ENCODE peak calls at places on chromosomes 12 and 14, in five cellular contexts. N is neural progenitor cell, I is uterus, K is foreskin fibroblast, O is GM20000. C is an unnamed sample.

GRCh38 chr12:34595749-34596733 is 573.7 kb downstream of the ALG10 start:
- DNase-seq in I (peak; percentile 2), N (no peak), O (no peak), K (no peak), C (no peak)

GRCh38 chr12:88375960-88376305 is 204.3 kb downstream of the KITLG start:
- DNase-seq in I (no peak), K (no peak), O (no peak), N (no peak), C (no peak)

GRCh38 chr14:42307239-42307825 is 700.7 kb downstream of the LRFN5 start:
- DNase-seq in N (no peak), K (no peak), O (no peak), I (no peak), C (no peak)

GRCh38 chr14:95935228-95935822 is 58.7 kb downstream of the TUNAR start:
- DNase-seq in O (no peak), N (peak; percentile 79), I (no peak), K (peak; percentile 9), C (no peak)

GRCh38 chr12:93886533-93887511 is 209.6 kb downstream of the CRADD start:
- DNase-seq in K (peak; percentile 85), N (no peak), I (no peak), O (no peak), C (peak; percentile 66)

GRCh38 chr12:88472775-88473174 is 107.5 kb downstream of the KITLG start:
- DNase-seq in K (peak; percentile 32), N (no peak), O (no peak), I (no peak), C (no peak)

GRCh38 chr14:105064721-105065143 is 498 bp downstream of the GPR132 start:
- DNase-seq in N (peak; percentile 52), K (no peak), O (no peak), I (no peak), C (no peak)

GRCh38 chr14:50856660-50857059 is 15.2 kb upstream of the ABHD12B start:
- DNase-seq in K (no peak), N (no peak), I (no peak), O (no peak), C (no peak)

GRCh38 chr12:131919366-131920156 is 9.5 kb upstream of the PUS1 start:
- DNase-seq in O (no peak), N (no peak), K (no peak), I (no peak), C (no peak)

GRCh38 chr12:18552829-18553228 is 185.0 kb downstream of the PLCZ1 start:
- DNase-seq in N (peak; percentile 10), O (no peak), K (no peak), I (no peak), C (no peak)
- TF ChIP-seq CTCF in N (peak; percentile 41), O (no peak), K (no peak), I (no peak), C (no peak)

GRCh38 chr14:49484180-49484579 is 102.0 kb downstream of the RPS29 start:
- DNase-seq in K (no peak), I (no peak), O (no peak), N (no peak), C (no peak)

GRCh38 chr14:49481099-49481498 is 105.1 kb downstream of the RPS29 start:
- DNase-seq in O (no peak), I (no peak), K (no peak), N (no peak), C (no peak)

GRCh38 chr14:49485290-49485689 is 100.9 kb downstream of the RPS29 start:
- DNase-seq in O (no peak), N (no peak), K (no peak), I (no peak), C (no peak)

GRCh38 chr14:49480053-49480452 is 106.1 kb downstream of the RPS29 start:
- DNase-seq in O (no peak), N (no peak), K (no peak), I (no peak), C (no peak)

GRCh38 chr14:49483266-49483665 is 102.9 kb downstream of the RPS29 start:
- DNase-seq in N (no peak), K (no peak), O (no peak), I (no peak), C (no peak)
- TF ChIP-seq CTCF in N (no peak), K (no peak), O (no peak), I (no peak), C (no peak)

GRCh38 chr14:71739273-71739990 is 192.8 kb upstream of the RGS6 start:
- DNase-seq in N (no peak), I (no peak), K (no peak), O (no peak), C (no peak)
- TF ChIP-seq CTCF in N (no peak), I (no peak), K (no peak), O (no peak), C (no peak)

GRCh38 chr14:60266021-60266937 is 17.3 kb downstream of the PPM1A start:
- DNase-seq in I (no peak), N (peak; percentile 18), O (no peak), K (peak; percentile 5), C (no peak)
- TF ChIP-seq CTCF in I (no peak), N (peak; percentile 57), O (no peak), K (peak; percentile 50), C (peak; percentile 30)

GRCh38 chr12:100823988-100824387 is 29.4 kb downstream of the ANO4 start:
- DNase-seq in I (no peak), O (no peak), K (peak; percentile 61), N (no peak), C (no peak)

GRCh38 chr12:100824476-100824875 is 29.9 kb downstream of the ANO4 start:
- DNase-seq in K (no peak), I (no peak), O (no peak), N (no peak), C (no peak)

DNA sequence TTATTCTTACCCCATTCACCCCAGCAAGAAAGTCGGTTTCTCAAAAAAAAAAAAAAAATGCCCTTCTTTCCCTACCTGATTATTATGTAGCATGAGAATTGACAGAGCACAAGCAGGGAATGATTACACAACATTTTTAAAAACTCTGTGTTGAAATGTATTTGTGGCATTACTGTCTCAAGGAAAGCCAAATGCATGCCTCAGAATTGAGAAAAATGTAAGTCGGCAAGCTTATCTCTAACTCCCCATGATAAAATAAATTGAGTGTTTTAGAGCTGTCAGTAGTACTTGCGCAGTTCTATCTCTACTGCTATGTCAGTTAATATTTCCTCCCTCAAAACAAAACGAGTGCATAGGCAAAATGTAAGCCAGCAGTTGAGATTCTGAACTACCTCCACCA is 25.7 kb downstream of the ANO4 start:
- DNase-seq in K (no peak), I (no peak), O (no peak), N (no peak), C (no peak)
- TF ChIP-seq CTCF in K (no peak), I (no peak), O (no peak), N (no peak), C (no peak)

C was measured in AG09319.